ENCODE peak calls at places on chromosome 14, in four cellular contexts. K is CD4-positive, alpha-beta memory T cell; B is gastrocnemius medialis; I is skeletal muscle cell. A is an unnamed sample.

GRCh38 chr14:104598039-104598438 is 6.5 kb downstream of the TMEM179 start:
- DNase-seq in K (no peak), I (no peak), B (no peak), A (no peak)

GRCh38 chr14:80003138-80003537 is 208.2 kb downstream of the DIO2 start:
- DNase-seq in K (no peak), I (no peak), B (no peak), A (no peak)

GRCh38 chr14:61551419-61551818 is 143.9 kb upstream of the HIF1A start:
- DNase-seq in K (no peak), I (no peak), B (no peak), A (no peak)

GRCh38 chr14:104393898-104394605 is 185.5 kb upstream of the C14orf180 start:
- DNase-seq in K (peak), I (no peak), B (peak), A (no peak)

GRCh38 chr14:74595006-74595735 is 16.9 kb downstream of the LTBP2 start:
- DNase-seq in I (no peak), K (no peak), B (no peak), A (no peak)

GRCh38 chr14:98651042-98651441 is 621.0 kb downstream of the BCL11B start:
- DNase-seq in K (no peak), I (no peak), B (no peak), A (no peak)

GRCh38 chr14:101062065-101062450 is 158.5 kb upstream of the RTL1 start:
- DNase-seq in I (no peak), B (no peak), K (no peak), A (no peak)

GRCh38 chr14:36402867-36403266 is 82.4 kb upstream of the MBIP start:
- DNase-seq in I (no peak), K (no peak), B (no peak), A (no peak)

GRCh38 chr14:74867673-74868072 is 8.3 kb downstream of the PROX2 start:
- DNase-seq in B (no peak), K (peak), I (no peak), A (no peak)

GRCh38 chr14:56004323-56004722 is 113.9 kb upstream of the PELI2 start:
- DNase-seq in K (no peak), B (no peak), I (no peak), A (no peak)

GRCh38 chr14:94773682-94774211 is 3.8 kb upstream of the GSC start:
- DNase-seq in B (no peak), K (no peak), I (no peak), A (no peak)

GRCh38 chr14:96256420-96256819 is 410 bp downstream of the BDKRB1 start:
- DNase-seq in I (no peak), K (no peak), B (no peak), A (peak)

GRCh38 chr14:89114109-89114508 is 289.7 kb downstream of the TTC8 start:
- DNase-seq in I (no peak), K (no peak), B (no peak), A (no peak)

GRCh38 chr14:60723218-60724079 is 702 bp downstream of the SIX4 start:
- DNase-seq in I (peak), B (peak), K (peak), A (peak)

GRCh38 chr14:75909630-75910029 is 72.2 kb downstream of the TGFB3 start:
- DNase-seq in I (no peak), B (peak), K (no peak), A (no peak)

GRCh38 chr14:39469094-39469710 is 37.0 kb upstream of the FBXO33 start:
- DNase-seq in I (no peak), B (no peak), K (peak), A (no peak)

GRCh38 chr14:105061428-105062047 is 3.7 kb downstream of the GPR132 start:
- DNase-seq in B (no peak), K (peak), I (no peak), A (no peak)

GRCh38 chr14:104137297-104138097 is 890 bp upstream of the KIF26A start:
- DNase-seq in B (no peak), I (no peak), K (peak), A (peak)

GRCh38 chr14:90579088-90579487 is 182.3 kb downstream of the CALM1 start:
- DNase-seq in I (no peak), B (no peak), K (no peak), A (no peak)

GRCh38 chr14:50083467-50084337 is 32.7 kb downstream of the VCPKMT start:
- DNase-seq in B (no peak), K (no peak), I (no peak), A (no peak)

A was measured in foreskin keratinocyte.